ENCODE peak calls at places on chromosomes 11 and 22, in five cellular contexts. F is IMR-90, H is NB4, Z is A549, D is HCT116. E is an unnamed sample.

GRCh38 chr11:113817626-113818025 is 38.0 kb downstream of the CLDN25 start:
- DNase-seq in F (no peak), H (no peak), Z (no peak), D (no peak), E (no peak)

GRCh38 chr22:46842606-46843005 is 80.2 kb downstream of the TBC1D22A start:
- DNase-seq in F (no peak), H (no peak), Z (no peak), D (no peak), E (no peak)

GRCh38 chr11:27174026-27174425 is 133.4 kb downstream of the BBOX1 start:
- DNase-seq in F (no peak), H (no peak), Z (no peak), D (no peak), E (no peak)

GRCh38 chr11:83046626-83047172 is 25.0 kb downstream of the RAB30 start:
- DNase-seq in F (peak), H (no peak), Z (no peak), D (no peak), E (no peak)

GRCh38 chr11:74319139-74319538 is 7.7 kb upstream of the P4HA3 start:
- DNase-seq in F (peak), H (no peak), Z (no peak), D (no peak), E (peak)

GRCh38 chr11:119375629-119376196 is 5.8 kb downstream of the USP2 start:
- DNase-seq in F (peak), H (no peak), Z (no peak), D (no peak), E (no peak)

GRCh38 chr11:124080319-124081001 is 34.8 kb upstream of the VWA5A start:
- DNase-seq in F (no peak), H (no peak), Z (no peak), D (no peak), E (no peak)

GRCh38 chr11:78551066-78551465 is 23.6 kb downstream of the NARS2 start:
- DNase-seq in F (no peak), H (no peak), Z (no peak), D (no peak), E (no peak)

GRCh38 chr11:57978686-57979531 is 44.8 kb upstream of the OR9Q1 start:
- DNase-seq in F (peak), H (no peak), Z (no peak), D (no peak), E (no peak)

GRCh38 chr11:29300441-29300840 is 716.4 kb downstream of the KCNA4 start:
- DNase-seq in F (peak), H (no peak), Z (no peak), D (no peak), E (no peak)

GRCh38 chr11:17353228-17354021 is 1.8 kb downstream of the NCR3LG1 start:
- DNase-seq in F (peak), H (peak), Z (peak), D (peak), E (peak)
- TF ChIP-seq POLR2A in F (peak), H (peak), Z (peak), D (peak), E (peak)

GRCh38 chr22:36381513-36382079 is 6.2 kb downstream of the MYH9 start:
- DNase-seq in F (peak), H (no peak), Z (no peak), D (no peak), E (no peak)
- TF ChIP-seq POLR2A in F (no peak), H (no peak), Z (no peak), D (no peak), E (no peak)

GRCh38 chr11:33552756-33553155 is 147.9 kb downstream of the C11orf91 start:
- DNase-seq in F (peak), H (no peak), Z (no peak), D (no peak), E (no peak)
- TF ChIP-seq POLR2A in F (no peak), H (no peak), Z (no peak), D (no peak), E (no peak)

GRCh38 chr11:45181595-45182550 is 35.4 kb downstream of the PRDM11 start:
- DNase-seq in F (no peak), H (no peak), Z (no peak), D (no peak), E (no peak)

GRCh38 chr11:45178890-45179663 is 32.6 kb downstream of the PRDM11 start:
- DNase-seq in F (peak), H (peak), Z (no peak), D (no peak), E (peak)

GRCh38 chr11:45179686-45180085 is 33.2 kb downstream of the PRDM11 start:
- DNase-seq in F (no peak), H (no peak), Z (no peak), D (no peak), E (no peak)

GRCh38 chr11:45180888-45181594 is 34.6 kb downstream of the PRDM11 start:
- DNase-seq in F (peak), H (peak), Z (peak), D (peak), E (peak)

DNA sequence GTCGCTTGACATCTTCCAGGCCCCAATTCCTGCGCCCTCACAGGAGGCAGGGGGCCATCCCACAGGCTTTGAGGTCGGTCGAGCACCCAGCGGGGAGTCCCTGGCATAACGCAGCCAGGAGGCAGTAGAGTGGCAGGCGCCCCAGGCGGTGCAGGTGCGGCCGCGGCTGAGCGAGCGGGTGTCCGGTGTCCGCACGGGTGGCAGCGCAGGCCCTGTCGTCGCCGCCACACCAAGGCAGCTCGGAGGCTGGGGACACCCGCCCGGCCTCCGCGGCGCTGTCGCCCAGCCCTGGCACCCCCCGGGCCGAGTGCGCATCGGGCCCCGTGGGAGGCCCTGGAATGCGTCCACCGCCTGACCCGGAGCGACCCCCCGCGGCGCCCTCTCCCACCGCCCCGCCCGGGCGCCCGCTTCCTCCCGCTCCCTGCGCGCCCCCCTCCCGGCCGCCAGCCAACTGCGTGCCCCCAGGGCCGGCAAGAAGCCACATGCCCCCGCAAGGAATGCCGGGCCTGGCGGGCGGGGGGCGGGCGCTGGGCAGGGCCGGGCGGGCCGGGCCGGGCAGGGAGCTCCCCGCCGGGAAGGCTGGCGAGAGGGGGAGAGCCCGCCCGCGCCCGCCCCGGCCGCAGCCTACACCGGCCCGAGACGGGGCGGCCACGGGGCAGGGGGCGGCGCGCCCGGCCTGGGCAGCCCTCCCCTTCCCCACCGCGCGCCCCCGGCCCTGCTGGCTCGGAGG is 33.9 kb downstream of the PRDM11 start:
- DNase-seq in F (no peak), H (peak), Z (peak), D (peak), E (peak)
- TF ChIP-seq POLR2A in F (no peak), H (no peak), Z (no peak), D (no peak), E (peak)

DNA sequence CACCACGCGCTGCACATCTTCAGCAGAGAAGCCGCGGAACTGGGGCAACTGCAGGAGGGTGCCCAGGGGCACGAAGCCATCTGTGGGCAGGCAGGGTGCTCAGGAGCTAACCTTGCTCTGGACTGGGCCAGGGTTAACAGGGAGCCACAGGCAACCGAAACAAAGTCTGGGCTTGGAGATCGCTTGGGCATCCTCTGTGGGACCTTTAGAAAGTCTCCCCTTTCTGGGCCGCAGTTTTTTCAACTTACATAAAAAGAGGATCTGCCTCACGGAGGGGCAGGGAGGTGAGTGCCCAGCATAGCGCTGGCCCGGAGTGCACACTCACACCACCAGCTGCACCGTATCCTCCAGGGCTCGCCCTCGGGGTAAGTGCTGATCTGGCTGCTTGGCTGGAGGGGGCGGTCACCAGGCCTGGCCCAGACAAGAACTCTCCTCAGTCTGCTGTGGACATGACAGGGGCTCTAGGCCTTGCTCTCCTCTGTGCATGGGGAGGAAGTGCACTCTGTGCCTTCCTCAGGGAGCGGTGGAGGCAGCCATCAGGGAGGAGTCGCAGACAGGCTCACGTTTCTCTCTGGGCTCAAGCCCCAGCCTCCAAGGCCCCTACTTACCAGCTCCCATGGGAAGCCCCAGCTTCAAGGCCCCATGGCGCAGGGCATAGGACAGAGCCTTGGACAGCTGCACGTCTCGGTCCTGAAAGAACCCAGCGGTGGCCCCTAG is 937 bp downstream of the TRPT1 start:
- DNase-seq in F (no peak), H (peak), Z (no peak), D (no peak), E (no peak)
- TF ChIP-seq POLR2A in F (no peak), H (no peak), Z (peak), D (no peak), E (no peak)

DNA sequence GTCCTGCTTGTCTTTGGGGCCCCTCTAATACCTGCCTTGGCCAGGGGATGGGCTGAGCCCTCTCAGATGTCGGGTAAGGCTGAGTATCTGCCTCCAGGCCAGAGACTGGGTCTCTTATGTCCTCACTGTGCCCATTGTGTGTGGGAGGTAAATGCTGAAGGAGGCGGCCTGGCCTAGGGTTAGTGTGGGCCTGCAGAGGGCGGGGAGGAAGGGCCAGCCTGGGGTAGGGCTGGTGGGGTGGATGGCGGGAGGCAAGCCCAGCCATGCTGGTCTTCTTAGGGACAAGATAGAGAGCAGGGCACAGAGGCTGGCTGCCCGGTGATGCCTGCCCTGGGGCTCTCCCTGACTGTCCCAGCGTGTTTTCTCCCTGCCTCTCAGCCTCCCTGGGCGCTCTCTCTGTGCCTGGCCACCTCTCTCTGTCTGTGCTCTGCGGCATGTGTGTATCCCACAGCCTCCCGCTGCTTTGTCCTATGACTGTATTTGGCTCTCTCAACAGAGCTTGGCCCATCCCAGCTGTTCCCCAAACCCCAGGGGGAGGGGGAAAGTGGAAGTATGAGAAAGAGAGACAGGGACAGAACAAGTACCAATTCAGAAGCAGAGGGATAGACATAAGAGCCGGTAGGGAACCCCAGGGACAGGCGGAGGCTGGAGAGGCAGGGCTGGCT is 57.0 kb downstream of the PDE2A start:
- DNase-seq in F (peak), H (peak), Z (no peak), D (no peak), E (peak)
- TF ChIP-seq POLR2A in F (no peak), H (no peak), Z (no peak), D (no peak), E (no peak)

GRCh38 chr22:21980547-21980946 is 2.0 kb downstream of the TOP3B start:
- DNase-seq in F (no peak), H (no peak), Z (no peak), D (no peak), E (no peak)
- TF ChIP-seq POLR2A in F (no peak), H (no peak), Z (no peak), D (no peak), E (no peak)

GRCh38 chr11:35127619-35128018 is 11.4 kb upstream of the CD44 start:
- DNase-seq in F (no peak), H (no peak), Z (no peak), D (no peak), E (no peak)
- TF ChIP-seq POLR2A in F (no peak), H (no peak), Z (no peak), D (no peak), E (no peak)